ENCODE peak calls at places on chromosomes 11 and 22, in five cellular contexts. One of them, this sample, is unnamed. For H3K36me3, the result is how much of the 10 kb centered on the place peaks cover.

GRCh38 chr11:44112083-44112865 is 16.8 kb downstream of the EXT2 start:
- DNase-seq in astrocyte: peak
- DNase-seq in MM.1S: no peak
- DNase-seq in mammary epithelial cell: peak
- DNase-seq in fibroblast of lung: peak
- DNase-seq in this sample: no peak

GRCh38 chr11:86988351-86988881 is 33.2 kb upstream of the FZD4 start:
- DNase-seq in mammary epithelial cell: no peak
- DNase-seq in fibroblast of lung: no peak
- DNase-seq in MM.1S: no peak
- DNase-seq in astrocyte: no peak
- DNase-seq in this sample: no peak

GRCh38 chr11:33804471-33804870 is 30.2 kb upstream of the FBXO3 start:
- DNase-seq in mammary epithelial cell: no peak
- DNase-seq in astrocyte: no peak
- DNase-seq in fibroblast of lung: peak
- DNase-seq in MM.1S: no peak
- DNase-seq in this sample: no peak

GRCh38 chr11:64449381-64450167 is 90.6 kb downstream of the RPS6KA4 start:
- DNase-seq in astrocyte: no peak
- DNase-seq in MM.1S: peak
- DNase-seq in fibroblast of lung: peak
- DNase-seq in mammary epithelial cell: peak
- DNase-seq in this sample: peak

GRCh38 chr11:60905047-60905446 is 1.3 kb downstream of the PRPF19 start:
- DNase-seq in mammary epithelial cell: no peak
- DNase-seq in astrocyte: no peak
- DNase-seq in MM.1S: no peak
- DNase-seq in fibroblast of lung: no peak
- DNase-seq in this sample: no peak

GRCh38 chr22:48371391-48371790 is 1456.3 kb downstream of the BRD1 start:
- DNase-seq in mammary epithelial cell: no peak
- DNase-seq in astrocyte: no peak
- DNase-seq in fibroblast of lung: no peak
- DNase-seq in MM.1S: no peak
- DNase-seq in this sample: no peak

GRCh38 chr22:32830473-32830872 is 29.0 kb downstream of the TIMP3 start:
- DNase-seq in mammary epithelial cell: no peak
- DNase-seq in fibroblast of lung: no peak
- DNase-seq in astrocyte: no peak
- DNase-seq in MM.1S: no peak
- DNase-seq in this sample: peak

GRCh38 chr22:47918936-47919505 is 1156.6 kb downstream of the TBC1D22A start:
- DNase-seq in mammary epithelial cell: no peak
- DNase-seq in fibroblast of lung: no peak
- DNase-seq in astrocyte: no peak
- DNase-seq in MM.1S: peak
- DNase-seq in this sample: no peak

GRCh38 chr11:32893947-32894827 is 1.6 kb downstream of the QSER1 start:
- DNase-seq in mammary epithelial cell: peak
- DNase-seq in MM.1S: peak
- DNase-seq in astrocyte: peak
- DNase-seq in fibroblast of lung: peak
- DNase-seq in this sample: peak

DNA sequence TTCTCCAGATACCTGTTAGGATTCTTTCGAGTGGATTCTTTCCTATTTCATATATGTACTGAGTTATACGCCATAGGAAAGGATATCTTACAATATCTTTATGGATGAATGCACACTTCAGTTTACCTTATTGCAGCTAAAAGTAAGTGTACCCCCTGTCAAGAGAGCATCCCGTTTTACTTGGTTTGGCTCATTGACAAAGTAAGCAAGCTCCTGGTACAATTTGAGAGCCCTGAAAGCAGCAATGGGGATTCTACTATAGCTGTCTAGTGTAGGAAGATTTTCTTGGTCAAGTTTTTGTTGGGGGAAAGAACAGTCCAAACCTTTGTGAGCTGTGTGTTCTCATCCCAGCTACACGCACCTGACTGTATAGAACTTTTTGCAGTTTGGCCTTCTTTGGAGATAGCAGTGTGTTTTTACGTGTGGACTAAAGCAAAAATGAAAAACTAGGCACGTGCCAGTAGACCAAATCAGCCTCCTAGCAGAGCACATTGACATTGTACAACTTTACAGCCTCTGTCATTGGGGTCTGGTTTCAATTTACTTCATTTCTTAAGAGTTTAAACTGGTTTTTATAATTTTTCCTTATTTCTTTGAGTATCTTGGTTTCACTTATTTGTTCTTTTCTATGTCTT is 44.0 kb downstream of the PPP6R3 start:
- DNase-seq in MM.1S: no peak
- DNase-seq in mammary epithelial cell: no peak
- DNase-seq in astrocyte: no peak
- DNase-seq in fibroblast of lung: no peak
- DNase-seq in this sample: no peak
- H3K9ac ChIP-seq in MM.1S: no peak
- H3K9ac ChIP-seq in mammary epithelial cell: no peak
- H3K9ac ChIP-seq in astrocyte: no peak
- H3K9ac ChIP-seq in fibroblast of lung: no peak
- H3K9ac ChIP-seq in this sample: no peak

GRCh38 chr22:38694049-38694448 is 6.7 kb downstream of the JOSD1 start:
- DNase-seq in fibroblast of lung: no peak
- DNase-seq in astrocyte: no peak
- DNase-seq in mammary epithelial cell: no peak
- DNase-seq in MM.1S: no peak
- DNase-seq in this sample: peak
- H3K36me3 ChIP-seq in fibroblast of lung: under half
- H3K36me3 ChIP-seq in astrocyte: under half
- H3K36me3 ChIP-seq in mammary epithelial cell: under half
- H3K36me3 ChIP-seq in MM.1S: under half
- H3K36me3 ChIP-seq in this sample: under half

GRCh38 chr22:36480941-36481392 is 473 bp downstream of the TXN2 start:
- DNase-seq in mammary epithelial cell: no peak
- DNase-seq in astrocyte: no peak
- DNase-seq in MM.1S: no peak
- DNase-seq in fibroblast of lung: no peak
- DNase-seq in this sample: no peak
- H3K9ac ChIP-seq in mammary epithelial cell: peak
- H3K9ac ChIP-seq in astrocyte: peak
- H3K9ac ChIP-seq in MM.1S: peak
- H3K9ac ChIP-seq in fibroblast of lung: peak
- H3K9ac ChIP-seq in this sample: peak

DNA sequence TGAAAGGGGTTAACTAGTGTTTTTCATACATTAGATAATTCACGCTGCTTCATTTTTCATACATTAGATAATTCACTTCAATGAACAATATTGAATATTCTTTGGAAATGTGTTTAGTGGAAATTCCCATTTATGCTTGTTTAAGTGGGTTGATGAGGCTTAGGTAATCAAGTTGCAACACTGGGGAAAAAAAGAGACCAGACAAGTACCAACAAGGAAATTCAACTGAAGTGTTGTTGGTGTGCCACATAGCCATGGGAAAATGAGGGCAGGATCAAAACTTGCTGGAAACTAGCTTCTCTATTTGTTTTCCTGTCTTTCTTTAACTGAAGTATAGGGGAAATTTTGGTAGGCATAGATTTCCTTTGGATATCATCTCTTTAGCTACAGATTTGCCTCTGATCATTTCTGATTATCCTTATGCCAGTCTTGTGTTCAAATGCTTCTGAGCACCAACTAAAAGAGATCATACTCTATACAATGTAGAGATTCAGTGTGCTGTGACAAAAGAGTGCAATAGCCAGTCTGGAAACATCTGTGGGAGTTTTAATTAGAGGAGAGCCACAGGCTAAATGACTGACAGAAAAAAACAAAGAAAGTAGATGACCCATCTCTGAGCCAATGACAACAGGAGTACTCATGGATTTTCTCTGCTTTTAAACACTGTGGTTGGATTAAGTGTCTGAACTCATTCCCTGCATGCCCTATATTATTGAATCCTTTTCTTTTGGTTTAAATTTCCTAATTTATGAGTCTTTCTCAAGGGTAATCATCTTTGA is 67.6 kb upstream of the CTSC start:
- DNase-seq in MM.1S: no peak
- DNase-seq in mammary epithelial cell: peak
- DNase-seq in astrocyte: no peak
- DNase-seq in fibroblast of lung: no peak
- DNase-seq in this sample: no peak
- H3K36me3 ChIP-seq in MM.1S: under half
- H3K36me3 ChIP-seq in mammary epithelial cell: under half
- H3K36me3 ChIP-seq in astrocyte: under half
- H3K36me3 ChIP-seq in fibroblast of lung: under half
- H3K36me3 ChIP-seq in this sample: under half

GRCh38 chr11:19079643-19080440 is 19.3 kb upstream of the MRGPRX2 start:
- DNase-seq in astrocyte: peak
- DNase-seq in MM.1S: no peak
- DNase-seq in mammary epithelial cell: peak
- DNase-seq in fibroblast of lung: peak
- DNase-seq in this sample: peak
- H3K9ac ChIP-seq in astrocyte: peak
- H3K9ac ChIP-seq in MM.1S: no peak
- H3K9ac ChIP-seq in mammary epithelial cell: no peak
- H3K9ac ChIP-seq in fibroblast of lung: no peak
- H3K9ac ChIP-seq in this sample: peak

GRCh38 chr22:42880815-42881214 is 23.7 kb upstream of the ARFGAP3 start:
- DNase-seq in MM.1S: no peak
- DNase-seq in mammary epithelial cell: no peak
- DNase-seq in fibroblast of lung: no peak
- DNase-seq in astrocyte: no peak
- DNase-seq in this sample: no peak

GRCh38 chr22:42881298-42881697 is 24.2 kb upstream of the ARFGAP3 start:
- DNase-seq in fibroblast of lung: no peak
- DNase-seq in astrocyte: no peak
- DNase-seq in MM.1S: no peak
- DNase-seq in mammary epithelial cell: no peak
- DNase-seq in this sample: no peak

GRCh38 chr22:42878561-42879305 is 21.7 kb upstream of the ARFGAP3 start:
- DNase-seq in MM.1S: no peak
- DNase-seq in fibroblast of lung: no peak
- DNase-seq in astrocyte: no peak
- DNase-seq in mammary epithelial cell: no peak
- DNase-seq in this sample: no peak

GRCh38 chr22:42877597-42878340 is 20.7 kb upstream of the ARFGAP3 start:
- DNase-seq in mammary epithelial cell: no peak
- DNase-seq in MM.1S: no peak
- DNase-seq in fibroblast of lung: no peak
- DNase-seq in astrocyte: no peak
- DNase-seq in this sample: no peak

GRCh38 chr22:42879371-42880021 is 22.4 kb upstream of the ARFGAP3 start:
- DNase-seq in mammary epithelial cell: no peak
- DNase-seq in MM.1S: no peak
- DNase-seq in fibroblast of lung: no peak
- DNase-seq in astrocyte: no peak
- DNase-seq in this sample: no peak
- H3K36me3 ChIP-seq in mammary epithelial cell: under half
- H3K36me3 ChIP-seq in MM.1S: under half
- H3K36me3 ChIP-seq in fibroblast of lung: under half
- H3K36me3 ChIP-seq in astrocyte: under half
- H3K36me3 ChIP-seq in this sample: under half

GRCh38 chr22:20750461-20751184 is 23.3 kb upstream of the SERPIND1 start:
- DNase-seq in fibroblast of lung: peak
- DNase-seq in mammary epithelial cell: peak
- DNase-seq in astrocyte: peak
- DNase-seq in MM.1S: no peak
- DNase-seq in this sample: peak
- H3K9ac ChIP-seq in fibroblast of lung: no peak
- H3K9ac ChIP-seq in mammary epithelial cell: no peak
- H3K9ac ChIP-seq in astrocyte: peak
- H3K9ac ChIP-seq in MM.1S: no peak
- H3K9ac ChIP-seq in this sample: no peak

This sample was measured in endothelial cell of umbilical vein.